ENCODE peak calls at places on chromosomes 5 and 9, in eight cellular contexts. One of them, this sample, is unnamed.
A peak's percentile ranks its signal among the peaks of the same experiment; 100 is the strongest.

GRCh38 chr9:129761293-129761900 is 8.6 kb upstream of the PTGES start:
- DNase-seq in Peyer's patch: no peak
- DNase-seq in body of pancreas: peak; percentile 39
- DNase-seq in tibial artery: no peak
- DNase-seq in AG04449: no peak
- DNase-seq in astrocyte of the spinal cord: peak; percentile 22
- DNase-seq in heart right ventricle: peak; percentile 60
- DNase-seq in tibial nerve: no peak
- DNase-seq in this sample: no peak

GRCh38 chr5:57335092-57335491 is 147.5 kb downstream of the ACTBL2 start:
- DNase-seq in tibial nerve: no peak
- DNase-seq in tibial artery: no peak
- DNase-seq in body of pancreas: no peak
- DNase-seq in heart right ventricle: no peak
- DNase-seq in AG04449: peak; percentile 74
- DNase-seq in Peyer's patch: no peak
- DNase-seq in astrocyte of the spinal cord: peak; percentile 80
- DNase-seq in this sample: no peak

GRCh38 chr9:127452481-127453092 is 1.3 kb downstream of the LRSAM1 start:
- DNase-seq in tibial artery: no peak
- DNase-seq in astrocyte of the spinal cord: peak; percentile 8
- DNase-seq in body of pancreas: peak; percentile 93
- DNase-seq in tibial nerve: no peak
- DNase-seq in Peyer's patch: no peak
- DNase-seq in AG04449: no peak
- DNase-seq in heart right ventricle: peak; percentile 66
- DNase-seq in this sample: peak; percentile 22

GRCh38 chr5:84231390-84231789 is 153.3 kb downstream of the EDIL3 start:
- DNase-seq in tibial artery: no peak
- DNase-seq in Peyer's patch: no peak
- DNase-seq in heart right ventricle: no peak
- DNase-seq in body of pancreas: no peak
- DNase-seq in astrocyte of the spinal cord: no peak
- DNase-seq in tibial nerve: no peak
- DNase-seq in AG04449: no peak
- DNase-seq in this sample: no peak

GRCh38 chr5:61662670-61663069 is 330.6 kb downstream of the ZSWIM6 start:
- DNase-seq in AG04449: no peak
- DNase-seq in astrocyte of the spinal cord: no peak
- DNase-seq in heart right ventricle: no peak
- DNase-seq in body of pancreas: no peak
- DNase-seq in Peyer's patch: no peak
- DNase-seq in tibial artery: no peak
- DNase-seq in tibial nerve: no peak
- DNase-seq in this sample: no peak

GRCh38 chr5:147522435-147522834 is 12.6 kb upstream of the DPYSL3 start:
- DNase-seq in tibial nerve: no peak
- DNase-seq in astrocyte of the spinal cord: peak; percentile 51
- DNase-seq in AG04449: no peak
- DNase-seq in Peyer's patch: no peak
- DNase-seq in tibial artery: no peak
- DNase-seq in heart right ventricle: no peak
- DNase-seq in body of pancreas: no peak
- DNase-seq in this sample: no peak

GRCh38 chr5:176904276-176904675 is 5.1 kb upstream of the HK3 start:
- DNase-seq in heart right ventricle: no peak
- DNase-seq in astrocyte of the spinal cord: no peak
- DNase-seq in tibial artery: no peak
- DNase-seq in Peyer's patch: no peak
- DNase-seq in body of pancreas: no peak
- DNase-seq in AG04449: no peak
- DNase-seq in tibial nerve: no peak
- DNase-seq in this sample: no peak

GRCh38 chr5:10162468-10162867 is 87.2 kb downstream of the ATPSCKMT start:
- DNase-seq in Peyer's patch: no peak
- DNase-seq in heart right ventricle: no peak
- DNase-seq in astrocyte of the spinal cord: no peak
- DNase-seq in tibial nerve: no peak
- DNase-seq in tibial artery: no peak
- DNase-seq in AG04449: no peak
- DNase-seq in body of pancreas: no peak
- DNase-seq in this sample: no peak

GRCh38 chr9:127384901-127385300 is 12.1 kb upstream of the SLC2A8 start:
- DNase-seq in tibial artery: no peak
- DNase-seq in heart right ventricle: no peak
- DNase-seq in Peyer's patch: no peak
- DNase-seq in AG04449: no peak
- DNase-seq in body of pancreas: no peak
- DNase-seq in tibial nerve: no peak
- DNase-seq in astrocyte of the spinal cord: no peak
- DNase-seq in this sample: no peak

GRCh38 chr9:83744206-83744605 is 36.4 kb upstream of the UBQLN1 start:
- DNase-seq in heart right ventricle: no peak
- DNase-seq in Peyer's patch: no peak
- DNase-seq in astrocyte of the spinal cord: no peak
- DNase-seq in tibial artery: no peak
- DNase-seq in AG04449: no peak
- DNase-seq in body of pancreas: no peak
- DNase-seq in tibial nerve: no peak
- DNase-seq in this sample: no peak

GRCh38 chr5:172123269-172123692 is 64.7 kb downstream of the STK10 start:
- DNase-seq in Peyer's patch: no peak
- DNase-seq in astrocyte of the spinal cord: peak; percentile 75
- DNase-seq in tibial artery: no peak
- DNase-seq in AG04449: no peak
- DNase-seq in heart right ventricle: peak; percentile 69
- DNase-seq in body of pancreas: peak; percentile 50
- DNase-seq in tibial nerve: peak; percentile 65
- DNase-seq in this sample: peak; percentile 83

GRCh38 chr9:93557366-93558137 is 18.8 kb upstream of the PHF2 start:
- DNase-seq in tibial artery: no peak
- DNase-seq in astrocyte of the spinal cord: no peak
- DNase-seq in heart right ventricle: no peak
- DNase-seq in tibial nerve: no peak
- DNase-seq in body of pancreas: no peak
- DNase-seq in Peyer's patch: no peak
- DNase-seq in AG04449: no peak
- DNase-seq in this sample: no peak

GRCh38 chr5:1555808-1556681 is 32.3 kb upstream of the LPCAT1 start:
- DNase-seq in body of pancreas: no peak
- DNase-seq in heart right ventricle: no peak
- DNase-seq in tibial artery: peak; percentile 58
- DNase-seq in tibial nerve: no peak
- DNase-seq in Peyer's patch: no peak
- DNase-seq in astrocyte of the spinal cord: no peak
- DNase-seq in AG04449: no peak
- DNase-seq in this sample: no peak

GRCh38 chr9:3181049-3181953 is 337.4 kb upstream of the PUM3 start:
- DNase-seq in heart right ventricle: peak; percentile 21
- DNase-seq in Peyer's patch: no peak
- DNase-seq in AG04449: no peak
- DNase-seq in body of pancreas: peak; percentile 64
- DNase-seq in tibial artery: no peak
- DNase-seq in astrocyte of the spinal cord: peak; percentile 13
- DNase-seq in tibial nerve: no peak
- DNase-seq in this sample: no peak

GRCh38 chr9:120892748-120893584 is 16.0 kb upstream of the PHF19 start:
- DNase-seq in heart right ventricle: no peak
- DNase-seq in astrocyte of the spinal cord: peak; percentile 88
- DNase-seq in tibial nerve: no peak
- DNase-seq in Peyer's patch: peak; percentile 65
- DNase-seq in tibial artery: no peak
- DNase-seq in AG04449: no peak
- DNase-seq in body of pancreas: peak; percentile 11
- DNase-seq in this sample: peak; percentile 94

GRCh38 chr9:93958875-93959682 is 3.9 kb upstream of the BARX1 start:
- DNase-seq in tibial nerve: no peak
- DNase-seq in tibial artery: no peak
- DNase-seq in body of pancreas: no peak
- DNase-seq in astrocyte of the spinal cord: peak; percentile 18
- DNase-seq in heart right ventricle: no peak
- DNase-seq in AG04449: no peak
- DNase-seq in Peyer's patch: no peak
- DNase-seq in this sample: no peak

GRCh38 chr5:112546946-112547647 is 128.0 kb upstream of the EPB41L4A start:
- DNase-seq in Peyer's patch: no peak
- DNase-seq in body of pancreas: no peak
- DNase-seq in heart right ventricle: no peak
- DNase-seq in astrocyte of the spinal cord: no peak
- DNase-seq in AG04449: no peak
- DNase-seq in tibial artery: no peak
- DNase-seq in tibial nerve: no peak
- DNase-seq in this sample: no peak

GRCh38 chr9:98357921-98358535 is 102.6 kb upstream of the TBC1D2 start:
- DNase-seq in tibial nerve: no peak
- DNase-seq in heart right ventricle: no peak
- DNase-seq in body of pancreas: no peak
- DNase-seq in tibial artery: no peak
- DNase-seq in astrocyte of the spinal cord: peak; percentile 36
- DNase-seq in AG04449: peak; percentile 33
- DNase-seq in Peyer's patch: no peak
- DNase-seq in this sample: no peak

GRCh38 chr9:123389698-123390097 is 33.7 kb downstream of the CRB2 start:
- DNase-seq in body of pancreas: no peak
- DNase-seq in astrocyte of the spinal cord: no peak
- DNase-seq in AG04449: no peak
- DNase-seq in heart right ventricle: no peak
- DNase-seq in tibial nerve: no peak
- DNase-seq in Peyer's patch: no peak
- DNase-seq in tibial artery: no peak
- DNase-seq in this sample: no peak

GRCh38 chr9:125746017-125746773 is 978 bp upstream of the PBX3 start:
- DNase-seq in body of pancreas: peak; percentile 95
- DNase-seq in astrocyte of the spinal cord: peak; percentile 93
- DNase-seq in AG04449: no peak
- DNase-seq in Peyer's patch: peak; percentile 94
- DNase-seq in heart right ventricle: peak; percentile 96
- DNase-seq in tibial artery: peak; percentile 96
- DNase-seq in tibial nerve: peak; percentile 88
- DNase-seq in this sample: peak; percentile 72
- H3K4me3 ChIP-seq in body of pancreas: peak overlapping the region; percentile 49
- H3K4me3 ChIP-seq in astrocyte of the spinal cord: peak overlapping the region; percentile 76
- H3K4me3 ChIP-seq in AG04449: peak overlapping the region; percentile 88
- H3K4me3 ChIP-seq in Peyer's patch: peak overlapping the region; percentile 67
- H3K4me3 ChIP-seq in heart right ventricle: peak overlapping the region; percentile 80
- H3K4me3 ChIP-seq in tibial artery: peak overlapping the region; percentile 85
- H3K4me3 ChIP-seq in tibial nerve: peak overlapping the region; percentile 75
- H3K4me3 ChIP-seq in this sample: peak overlapping the region; percentile 47

GRCh38 chr5:66498791-66499207 is 97.4 kb upstream of the MAST4 start:
- DNase-seq in AG04449: no peak
- DNase-seq in Peyer's patch: no peak
- DNase-seq in heart right ventricle: no peak
- DNase-seq in body of pancreas: no peak
- DNase-seq in astrocyte of the spinal cord: no peak
- DNase-seq in tibial artery: no peak
- DNase-seq in tibial nerve: no peak
- DNase-seq in this sample: peak; percentile 3
- TF ChIP-seq CTCF in AG04449: no peak
- TF ChIP-seq CTCF in Peyer's patch: no peak
- TF ChIP-seq CTCF in heart right ventricle: no peak
- TF ChIP-seq CTCF in body of pancreas: no peak
- TF ChIP-seq CTCF in astrocyte of the spinal cord: no peak
- TF ChIP-seq CTCF in tibial artery: no peak
- TF ChIP-seq CTCF in tibial nerve: no peak
- TF ChIP-seq CTCF in this sample: peak; percentile 23

GRCh38 chr5:173595826-173596225 is 20.6 kb downstream of the BOD1 start:
- DNase-seq in tibial artery: no peak
- DNase-seq in AG04449: no peak
- DNase-seq in body of pancreas: no peak
- DNase-seq in Peyer's patch: no peak
- DNase-seq in heart right ventricle: no peak
- DNase-seq in tibial nerve: peak; percentile 32
- DNase-seq in astrocyte of the spinal cord: no peak
- DNase-seq in this sample: no peak

GRCh38 chr5:173594061-173594460 is 22.4 kb downstream of the BOD1 start:
- DNase-seq in astrocyte of the spinal cord: no peak
- DNase-seq in heart right ventricle: no peak
- DNase-seq in body of pancreas: no peak
- DNase-seq in tibial nerve: no peak
- DNase-seq in AG04449: no peak
- DNase-seq in Peyer's patch: no peak
- DNase-seq in tibial artery: no peak
- DNase-seq in this sample: no peak

GRCh38 chr5:173591300-173591622 is 25.2 kb downstream of the BOD1 start:
- DNase-seq in body of pancreas: no peak
- DNase-seq in tibial nerve: no peak
- DNase-seq in astrocyte of the spinal cord: no peak
- DNase-seq in heart right ventricle: no peak
- DNase-seq in AG04449: no peak
- DNase-seq in tibial artery: no peak
- DNase-seq in Peyer's patch: no peak
- DNase-seq in this sample: no peak

GRCh38 chr5:173592050-173592669 is 24.3 kb downstream of the BOD1 start:
- DNase-seq in tibial nerve: no peak
- DNase-seq in tibial artery: no peak
- DNase-seq in AG04449: no peak
- DNase-seq in Peyer's patch: no peak
- DNase-seq in body of pancreas: no peak
- DNase-seq in astrocyte of the spinal cord: no peak
- DNase-seq in heart right ventricle: no peak
- DNase-seq in this sample: no peak

GRCh38 chr5:173590436-173591299 is 25.8 kb downstream of the BOD1 start:
- DNase-seq in Peyer's patch: no peak
- DNase-seq in astrocyte of the spinal cord: no peak
- DNase-seq in tibial nerve: no peak
- DNase-seq in AG04449: no peak
- DNase-seq in body of pancreas: peak; percentile 30
- DNase-seq in tibial artery: no peak
- DNase-seq in heart right ventricle: peak; percentile 30
- DNase-seq in this sample: no peak
- H3K4me3 ChIP-seq in Peyer's patch: no peak overlapping the region
- H3K4me3 ChIP-seq in astrocyte of the spinal cord: no peak overlapping the region
- H3K4me3 ChIP-seq in tibial nerve: no peak overlapping the region
- H3K4me3 ChIP-seq in AG04449: no peak overlapping the region
- H3K4me3 ChIP-seq in body of pancreas: no peak overlapping the region
- H3K4me3 ChIP-seq in tibial artery: peak overlapping the region; percentile 18
- H3K4me3 ChIP-seq in heart right ventricle: no peak overlapping the region
- H3K4me3 ChIP-seq in this sample: no peak overlapping the region

DNA sequence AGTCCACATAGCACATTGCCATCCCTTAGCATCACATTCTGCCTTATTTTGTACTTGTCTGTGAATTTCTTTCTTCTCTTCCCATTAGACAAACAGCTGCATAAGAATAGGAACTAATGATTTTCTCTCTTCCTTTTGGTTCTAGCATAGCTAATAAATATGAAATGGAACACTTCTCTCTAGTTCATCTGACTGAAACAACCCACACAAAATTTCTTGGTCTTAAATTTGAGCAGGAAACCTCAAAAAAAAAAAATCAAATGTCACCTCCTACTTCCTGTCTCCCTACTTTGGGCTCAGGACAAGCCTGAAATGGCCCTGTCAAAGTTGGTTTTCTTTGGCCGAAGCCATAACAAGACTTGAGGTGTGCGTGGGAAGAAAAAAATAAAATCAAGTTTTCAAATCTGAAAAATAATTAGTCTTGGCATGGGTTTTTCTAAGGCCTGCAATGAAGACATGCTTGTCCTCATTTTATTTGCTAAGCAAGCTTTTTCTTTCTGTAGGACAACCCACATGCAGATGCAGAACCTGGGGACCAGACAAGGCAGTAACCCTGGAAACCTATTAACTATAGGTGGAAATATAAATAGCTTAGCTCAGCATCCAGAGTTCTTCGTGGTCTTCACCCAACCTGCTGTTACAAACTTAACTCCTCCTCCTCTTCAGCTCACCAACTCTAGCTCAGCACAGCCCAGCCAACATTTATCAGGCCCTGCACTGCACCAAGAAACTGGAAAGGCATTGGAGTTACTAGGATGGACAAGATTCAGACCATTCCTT is 523.5 kb upstream of the KLF4 start:
- DNase-seq in Peyer's patch: no peak
- DNase-seq in body of pancreas: no peak
- DNase-seq in tibial artery: no peak
- DNase-seq in AG04449: no peak
- DNase-seq in astrocyte of the spinal cord: no peak
- DNase-seq in heart right ventricle: no peak
- DNase-seq in tibial nerve: no peak
- DNase-seq in this sample: no peak
- TF ChIP-seq CTCF in Peyer's patch: no peak
- TF ChIP-seq CTCF in body of pancreas: no peak
- TF ChIP-seq CTCF in tibial artery: no peak
- TF ChIP-seq CTCF in AG04449: no peak
- TF ChIP-seq CTCF in astrocyte of the spinal cord: no peak
- TF ChIP-seq CTCF in heart right ventricle: no peak
- TF ChIP-seq CTCF in tibial nerve: no peak
- TF ChIP-seq CTCF in this sample: no peak